ENCODE peak calls at places on chromosomes 2 and 18, in seven cellular contexts. Z, G, J, X, D, S and B are unnamed samples.

GRCh38 chr2:102258386-102259074 is 52.8 kb upstream of the IL1RL1 start:
- DNase-seq in D (no peak), X (peak; percentile 29), Z (peak; percentile 98), J (no peak), G (no peak), S (peak; percentile 85), B (peak; percentile 32)

GRCh38 chr2:20596973-20597867 is 53.7 kb downstream of the HS1BP3 start:
- DNase-seq in Z (no peak), G (no peak), X (no peak), D (no peak), J (no peak), S (no peak), B (peak; percentile 64)

GRCh38 chr2:101762451-101763171 is 65.1 kb downstream of the MAP4K4 start:
- DNase-seq in J (no peak), D (no peak), S (no peak), Z (no peak), X (no peak), G (no peak), B (no peak)

GRCh38 chr2:128734521-128735295 is 416.0 kb upstream of the HS6ST1 start:
- DNase-seq in Z (no peak), J (no peak), S (no peak), G (no peak), D (peak; percentile 61), X (no peak), B (no peak)

GRCh38 chr2:9690252-9690651 is 59.5 kb upstream of the YWHAQ start:
- DNase-seq in X (no peak), G (no peak), D (no peak), J (no peak), Z (no peak), S (no peak), B (no peak)

GRCh38 chr2:128115921-128116320 is 24.9 kb downstream of the UGGT1 start:
- DNase-seq in Z (no peak), S (no peak), D (no peak), X (no peak), J (no peak), G (no peak), B (no peak)

GRCh38 chr18:46793565-46793964 is 36.7 kb upstream of the ST8SIA5 start:
- DNase-seq in S (peak; percentile 2), X (no peak), G (no peak), J (no peak), D (peak; percentile 67), Z (no peak), B (no peak)

GRCh38 chr18:78364123-78364522 is 615.5 kb upstream of the SALL3 start:
- DNase-seq in G (no peak), X (no peak), D (no peak), S (no peak), Z (no peak), J (no peak), B (no peak)

GRCh38 chr18:78407456-78407823 is 572.2 kb upstream of the SALL3 start:
- DNase-seq in Z (no peak), S (no peak), J (no peak), D (no peak), G (no peak), X (no peak), B (no peak)

GRCh38 chr2:82790277-82791021 is 1668.6 kb downstream of the SUCLG1 start:
- DNase-seq in Z (peak; percentile 4), D (no peak), J (no peak), X (no peak), G (peak; percentile 13), S (peak; percentile 77), B (peak; percentile 8)

GRCh38 chr2:232588680-232589585 is 38.4 kb downstream of the EIF4E2 start:
- DNase-seq in J (no peak), X (no peak), S (peak; percentile 94), Z (peak; percentile 92), D (no peak), G (no peak), B (peak; percentile 57)

GRCh38 chr2:101823347-101823791 is 125.9 kb downstream of the MAP4K4 start:
- DNase-seq in D (peak; percentile 90), S (peak; percentile 67), X (peak; percentile 16), G (peak; percentile 80), Z (peak; percentile 79), J (peak; percentile 77), B (peak; percentile 75)

GRCh38 chr2:46865181-46865970 is 50.2 kb downstream of the MCFD2 start:
- DNase-seq in G (no peak), D (no peak), X (no peak), J (no peak), S (no peak), Z (no peak), B (no peak)

GRCh38 chr2:223050900-223051299 is 1.1 kb upstream of the KCNE4 start:
- DNase-seq in Z (peak; percentile 54), X (no peak), G (no peak), J (no peak), D (no peak), S (no peak), B (no peak)

GRCh38 chr2:161796192-161796591 is 172.0 kb downstream of the SLC4A10 start:
- DNase-seq in J (no peak), D (no peak), G (no peak), Z (peak; percentile 44), S (no peak), X (no peak), B (peak; percentile 31)

GRCh38 chr2:101967826-101968498 is 23.8 kb upstream of the IL1R2 start:
- DNase-seq in G (no peak), J (no peak), S (peak; percentile 41), D (no peak), Z (peak; percentile 74), X (no peak), B (no peak)

GRCh38 chr2:20165677-20166509 is 59.0 kb downstream of the SDC1 start:
- DNase-seq in G (no peak), J (peak; percentile 45), D (peak; percentile 8), X (no peak), Z (no peak), S (peak; percentile 37), B (no peak)

GRCh38 chr2:100588071-100588786 is 25.4 kb downstream of the PDCL3 start:
- DNase-seq in S (peak; percentile 40), G (no peak), D (no peak), J (no peak), Z (peak; percentile 14), X (no peak), B (no peak)

GRCh38 chr2:57598552-57598951 is 448.1 kb upstream of the VRK2 start:
- DNase-seq in S (no peak), D (no peak), J (no peak), X (no peak), Z (no peak), G (no peak), B (no peak)

GRCh38 chr2:200616193-200616592 is 30.4 kb downstream of the AOX1 start:
- DNase-seq in J (peak; percentile 63), D (no peak), G (no peak), Z (no peak), X (no peak), S (no peak), B (no peak)

GRCh38 chr2:100017633-100018032 is 124.8 kb downstream of the AFF3 start:
- DNase-seq in Z (peak; percentile 70), D (no peak), X (no peak), G (no peak), S (no peak), J (no peak), B (no peak)

GRCh38 chr2:227703961-227704360 is 13.9 kb downstream of the SLC19A3 start:
- DNase-seq in J (no peak), X (no peak), D (no peak), S (peak; percentile 77), G (no peak), Z (peak; percentile 77), B (no peak)

GRCh38 chr18:26549486-26550435 is 1.4 kb upstream of the KCTD1 start:
- DNase-seq in S (peak; percentile 81), D (peak; percentile 71), X (peak; percentile 53), G (peak; percentile 75), J (peak; percentile 42), Z (peak; percentile 81), B (peak; percentile 59)
- TF ChIP-seq EZH2 in S (no peak), D (peak; percentile 68), X (no peak), G (no peak), J (no peak), Z (no peak), B (peak; percentile 27)

DNA sequence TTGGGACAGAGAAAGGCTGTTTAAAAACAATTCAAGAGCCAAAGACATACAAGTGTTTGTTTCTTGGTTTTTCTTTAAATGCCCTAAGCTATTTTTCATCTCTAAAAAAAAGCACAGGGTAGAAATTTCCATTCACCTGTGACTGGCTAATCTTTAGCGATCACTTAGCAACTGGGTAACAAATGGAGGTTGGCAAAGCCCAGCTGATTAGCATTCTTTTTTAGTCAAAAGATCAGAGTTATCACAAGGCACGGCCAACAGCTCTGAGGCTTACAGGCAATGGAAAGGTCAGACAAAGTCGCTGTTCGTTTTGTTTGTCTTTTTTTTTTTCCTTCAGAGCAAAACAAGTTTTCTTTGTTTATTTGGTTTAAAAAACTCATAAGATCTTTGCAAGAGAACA is 29.0 kb upstream of the TTR start:
- DNase-seq in Z (no peak), J (no peak), X (no peak), G (peak; percentile 10), S (no peak), D (no peak), B (no peak)
- TF ChIP-seq EZH2phosphoT487 in Z (no peak), J (no peak), X (no peak), G (no peak), S (no peak), D (no peak), B (no peak)

GRCh38 chr2:120586507-120587283 is 149.0 kb upstream of the GLI2 start:
- DNase-seq in Z (no peak), X (no peak), S (no peak), J (no peak), G (no peak), D (peak; percentile 60), B (no peak)
- TF ChIP-seq EZH2 in Z (no peak), X (no peak), S (no peak), J (no peak), G (peak; percentile 36), D (no peak), B (no peak)

DNA sequence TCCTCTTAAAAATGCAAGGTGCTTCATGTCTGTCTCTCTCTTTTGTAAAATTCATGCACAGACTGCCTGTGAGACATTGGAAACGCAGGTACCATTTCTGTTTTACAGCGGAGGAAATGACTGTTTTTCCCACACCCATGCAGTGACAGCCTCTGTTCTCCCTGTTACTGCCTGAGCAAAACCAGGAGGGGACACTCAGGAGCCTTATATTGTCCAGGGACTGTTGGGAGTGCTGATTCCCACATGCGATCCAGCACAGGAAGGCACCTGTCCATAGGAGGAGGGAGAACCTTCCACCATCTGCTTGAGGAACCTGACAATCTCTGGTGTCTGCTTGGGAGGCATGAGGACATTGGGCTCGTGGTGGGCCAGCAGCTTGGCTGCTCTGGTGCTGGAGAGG is 36.9 kb upstream of the RAB6D start:
- DNase-seq in X (no peak), J (no peak), Z (no peak), S (no peak), G (no peak), D (no peak), B (no peak)
- TF ChIP-seq EZH2phosphoT487 in X (no peak), J (no peak), Z (no peak), S (no peak), G (no peak), D (no peak), B (no peak)

GRCh38 chr2:27306657-27307544 is 1.3 kb downstream of the UCN start:
- DNase-seq in Z (peak; percentile 39), X (no peak), J (no peak), D (peak; percentile 76), S (no peak), G (peak; percentile 42), B (no peak)
- TF ChIP-seq EZH2 in Z (peak; percentile 93), X (no peak), J (no peak), D (peak; percentile 40), S (no peak), G (peak; percentile 80), B (no peak)